ENCODE peak calls at places on chromosomes 7 and 10, in six cellular contexts. E, A, F, C, Z and N are unnamed samples.

GRCh38 chr10:100766693-100767427 is 21.5 kb downstream of the PAX2 start:
- DNase-seq in E (no peak), A (peak; percentile 13), F (no peak), C (no peak), Z (no peak), N (no peak)

GRCh38 chr10:129764901-129765663 is 199.0 kb downstream of the EBF3 start:
- DNase-seq in E (no peak), A (no peak), F (no peak), C (no peak), Z (no peak), N (no peak)

GRCh38 chr10:3902054-3902808 is 117.2 kb upstream of the KLF6 start:
- DNase-seq in E (peak; percentile 93), A (peak; percentile 38), F (no peak), C (no peak), Z (peak; percentile 22), N (peak; percentile 24)

GRCh38 chr10:103727546-103727963 is 127.8 kb downstream of the SH3PXD2A start:
- DNase-seq in E (no peak), A (no peak), F (no peak), C (no peak), Z (no peak), N (no peak)

GRCh38 chr10:52539463-52539862 is 225.4 kb downstream of the DKK1 start:
- DNase-seq in E (no peak), A (no peak), F (no peak), C (no peak), Z (no peak), N (no peak)

GRCh38 chr7:74344128-74344496 is 54.9 kb downstream of the CLIP2 start:
- DNase-seq in E (no peak), A (no peak), F (no peak), C (no peak), Z (no peak), N (no peak)

GRCh38 chr10:43773736-43774135 is 125.1 kb upstream of the ZNF32 start:
- DNase-seq in E (no peak), A (no peak), F (no peak), C (no peak), Z (no peak), N (no peak)

GRCh38 chr7:6579446-6579845 is 2.2 kb downstream of the ZDHHC4 start:
- DNase-seq in E (no peak), A (peak; percentile 23), F (no peak), C (peak; percentile 30), Z (no peak), N (no peak)

GRCh38 chr10:70283071-70283444 is 746 bp downstream of the NPFFR1 start:
- DNase-seq in E (no peak), A (no peak), F (no peak), C (no peak), Z (no peak), N (no peak)

GRCh38 chr10:36538945-36539586 is 586.3 kb upstream of the ANKRD30A start:
- DNase-seq in E (no peak), A (no peak), F (no peak), C (no peak), Z (no peak), N (no peak)

GRCh38 chr7:139769066-139769465 is 8.7 kb downstream of the HIPK2 start:
- DNase-seq in E (no peak), A (no peak), F (no peak), C (no peak), Z (no peak), N (no peak)

GRCh38 chr10:71421075-71421434 is 24.3 kb downstream of the CDH23 start:
- DNase-seq in E (no peak), A (no peak), F (no peak), C (no peak), Z (no peak), N (no peak)

GRCh38 chr7:153130052-153130451 is 370.5 kb downstream of the ACTR3B start:
- DNase-seq in E (no peak), A (no peak), F (no peak), C (no peak), Z (no peak), N (no peak)

GRCh38 chr7:131544449-131545425 is 11.7 kb downstream of the PODXL start:
- DNase-seq in E (no peak), A (peak; percentile 73), F (no peak), C (peak; percentile 65), Z (no peak), N (no peak)

GRCh38 chr7:37282093-37282444 is 166.6 kb downstream of the ELMO1 start:
- DNase-seq in E (no peak), A (no peak), F (no peak), C (no peak), Z (no peak), N (no peak)

GRCh38 chr10:78457804-78458483 is 424.3 kb downstream of the RPS24 start:
- DNase-seq in E (no peak), A (peak; percentile 49), F (no peak), C (no peak), Z (no peak), N (no peak)

DNA sequence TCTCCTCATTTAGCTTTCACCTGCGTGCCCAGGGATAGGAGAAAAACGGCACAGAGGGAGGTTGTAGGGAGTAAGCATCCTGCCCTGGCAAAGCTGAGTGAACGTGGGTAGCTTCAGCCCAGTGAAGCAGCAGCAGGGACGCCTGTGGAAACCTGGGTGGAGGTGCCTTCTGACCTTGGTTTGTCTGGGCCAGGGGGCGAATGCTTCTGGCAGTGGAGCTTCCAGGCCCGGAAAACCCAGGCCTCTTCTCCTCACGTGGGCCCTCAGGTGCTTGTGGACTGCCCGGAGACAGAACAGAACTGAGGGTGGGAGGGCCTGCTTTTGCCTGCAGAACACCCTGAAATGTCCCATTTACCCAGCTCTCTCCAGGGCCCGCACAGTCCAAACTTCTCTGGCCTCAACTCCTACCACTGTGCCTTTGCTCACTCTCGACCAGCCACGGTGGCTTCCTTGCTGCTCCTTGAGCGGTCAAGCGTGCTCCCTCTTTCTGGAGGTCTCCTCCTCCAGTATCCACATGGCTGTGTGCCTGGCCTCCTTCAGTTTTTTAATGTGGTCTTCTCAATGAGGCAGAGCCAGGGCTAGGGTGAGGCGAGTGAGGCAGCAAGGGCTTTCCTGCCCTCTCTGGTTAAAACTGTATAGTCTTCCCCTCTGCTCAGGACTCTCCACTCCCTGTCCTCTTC is 62.4 kb downstream of the TMEM209 start:
- DNase-seq in E (no peak), A (no peak), F (no peak), C (no peak), Z (no peak), N (no peak)
- TF ChIP-seq TAF1 in E (no peak), A (no peak), F (no peak), C (no peak), Z (no peak), N (no peak)

GRCh38 chr7:30469303-30469702 is 9.3 kb downstream of the NOD1 start:
- DNase-seq in E (no peak), A (peak; percentile 83), F (peak; percentile 79), C (no peak), Z (no peak), N (no peak)
- TF ChIP-seq POLR2A in E (no peak), A (no peak), F (peak; percentile 26), C (no peak), Z (no peak), N (no peak)

DNA sequence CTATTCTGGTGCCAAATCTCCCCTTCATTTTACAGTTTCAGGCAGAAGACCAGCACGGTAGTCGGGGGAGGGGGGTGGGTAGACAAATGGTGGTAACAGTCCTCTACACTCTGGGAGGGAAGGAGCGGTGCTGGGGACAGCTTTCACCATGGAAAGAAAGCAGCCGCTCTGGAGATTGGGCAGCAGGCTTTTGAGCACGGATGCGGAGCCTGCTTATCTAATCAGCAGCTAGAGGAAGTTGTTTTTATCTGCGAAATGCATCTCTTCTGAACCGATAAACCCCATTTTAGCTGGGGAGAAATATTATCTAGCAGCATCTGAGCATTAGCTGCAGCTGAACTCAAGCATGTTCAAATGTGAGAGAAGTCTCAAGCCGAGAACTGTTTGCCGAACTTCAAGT is 28.8 kb downstream of the IKZF1 start:
- DNase-seq in E (no peak), A (no peak), F (no peak), C (peak; percentile 72), Z (no peak), N (no peak)
- TF ChIP-seq TAF1 in E (no peak), A (no peak), F (no peak), C (no peak), Z (no peak), N (peak; percentile 14)

GRCh38 chr7:158129037-158130022 is 458.3 kb downstream of the PTPRN2 start:
- DNase-seq in E (no peak), A (no peak), F (no peak), C (no peak), Z (no peak), N (no peak)

GRCh38 chr7:158127241-158127640 is 460.4 kb downstream of the PTPRN2 start:
- DNase-seq in E (no peak), A (no peak), F (no peak), C (no peak), Z (no peak), N (no peak)

GRCh38 chr7:158128572-158128971 is 459.1 kb downstream of the PTPRN2 start:
- DNase-seq in E (no peak), A (no peak), F (no peak), C (no peak), Z (no peak), N (no peak)

GRCh38 chr7:158133057-158133456 is 454.6 kb downstream of the PTPRN2 start:
- DNase-seq in E (no peak), A (no peak), F (no peak), C (no peak), Z (no peak), N (no peak)

GRCh38 chr7:158130023-158130409 is 457.6 kb downstream of the PTPRN2 start:
- DNase-seq in E (no peak), A (no peak), F (no peak), C (no peak), Z (no peak), N (no peak)
- TF ChIP-seq POLR2A in E (no peak), A (no peak), F (no peak), C (no peak), Z (no peak), N (no peak)

GRCh38 chr7:123415625-123416024 is 118.8 kb downstream of the IQUB start:
- DNase-seq in E (no peak), A (no peak), F (no peak), C (no peak), Z (no peak), N (no peak)

GRCh38 chr7:123410273-123410928 is 124.0 kb downstream of the IQUB start:
- DNase-seq in E (no peak), A (no peak), F (no peak), C (no peak), Z (no peak), N (no peak)
- TF ChIP-seq TAF1 in E (no peak), A (no peak), F (no peak), C (no peak), Z (no peak), N (no peak)